ENCODE peak calls at places on chromosomes 12 and 14, in seven cellular contexts. One of them, this sample, is unnamed.

GRCh38 chr12:115227137-115227615 is 543.2 kb upstream of the TBX3 start:
- DNase-seq in H7: no peak
- DNase-seq in ELF-1: peak
- DNase-seq in stimulated activated CD8-positive, alpha-beta memory T cell treated with anti-CD3 and anti-CD28 coated beads, Interleukin-15, amount 100 ng/mL, for 24 hours: no peak
- DNase-seq in H54: peak
- DNase-seq in DND-41: no peak
- DNase-seq in GM20000: no peak
- DNase-seq in this sample: no peak

GRCh38 chr14:56145181-56145580 is 27.0 kb downstream of the PELI2 start:
- DNase-seq in GM20000: no peak
- DNase-seq in DND-41: no peak
- DNase-seq in stimulated activated CD8-positive, alpha-beta memory T cell treated with anti-CD3 and anti-CD28 coated beads, Interleukin-15, amount 100 ng/mL, for 24 hours: no peak
- DNase-seq in ELF-1: no peak
- DNase-seq in H7: no peak
- DNase-seq in H54: no peak
- DNase-seq in this sample: no peak

GRCh38 chr12:115230576-115230975 is 546.6 kb upstream of the TBX3 start:
- DNase-seq in H7: no peak
- DNase-seq in stimulated activated CD8-positive, alpha-beta memory T cell treated with anti-CD3 and anti-CD28 coated beads, Interleukin-15, amount 100 ng/mL, for 24 hours: no peak
- DNase-seq in DND-41: no peak
- DNase-seq in H54: no peak
- DNase-seq in ELF-1: no peak
- DNase-seq in GM20000: no peak
- DNase-seq in this sample: no peak

GRCh38 chr12:110107369-110108281 is 16.5 kb upstream of the IFT81 start:
- DNase-seq in stimulated activated CD8-positive, alpha-beta memory T cell treated with anti-CD3 and anti-CD28 coated beads, Interleukin-15, amount 100 ng/mL, for 24 hours: no peak
- DNase-seq in ELF-1: no peak
- DNase-seq in H7: no peak
- DNase-seq in H54: peak
- DNase-seq in GM20000: no peak
- DNase-seq in DND-41: no peak
- DNase-seq in this sample: no peak

GRCh38 chr12:79233341-79233761 is 368.8 kb downstream of the SYT1 start:
- DNase-seq in stimulated activated CD8-positive, alpha-beta memory T cell treated with anti-CD3 and anti-CD28 coated beads, Interleukin-15, amount 100 ng/mL, for 24 hours: no peak
- DNase-seq in DND-41: no peak
- DNase-seq in GM20000: peak
- DNase-seq in H7: no peak
- DNase-seq in H54: no peak
- DNase-seq in ELF-1: no peak
- DNase-seq in this sample: peak

GRCh38 chr14:68585690-68586089 is 207.2 kb downstream of the ZFP36L1 start:
- DNase-seq in H54: no peak
- DNase-seq in DND-41: no peak
- DNase-seq in GM20000: no peak
- DNase-seq in H7: no peak
- DNase-seq in ELF-1: no peak
- DNase-seq in stimulated activated CD8-positive, alpha-beta memory T cell treated with anti-CD3 and anti-CD28 coated beads, Interleukin-15, amount 100 ng/mL, for 24 hours: no peak
- DNase-seq in this sample: no peak

GRCh38 chr12:57523706-57524614 is 1.3 kb downstream of the MBD6 start:
- DNase-seq in H7: peak
- DNase-seq in stimulated activated CD8-positive, alpha-beta memory T cell treated with anti-CD3 and anti-CD28 coated beads, Interleukin-15, amount 100 ng/mL, for 24 hours: no peak
- DNase-seq in GM20000: peak
- DNase-seq in H54: no peak
- DNase-seq in DND-41: no peak
- DNase-seq in ELF-1: no peak
- DNase-seq in this sample: no peak

GRCh38 chr12:49652921-49653520 is 29.7 kb downstream of the PRPF40B start:
- DNase-seq in GM20000: no peak
- DNase-seq in stimulated activated CD8-positive, alpha-beta memory T cell treated with anti-CD3 and anti-CD28 coated beads, Interleukin-15, amount 100 ng/mL, for 24 hours: no peak
- DNase-seq in ELF-1: no peak
- DNase-seq in H7: no peak
- DNase-seq in H54: no peak
- DNase-seq in DND-41: no peak
- DNase-seq in this sample: no peak

GRCh38 chr14:68979722-68980552 is 835 bp upstream of the ACTN1 start:
- DNase-seq in GM20000: peak
- DNase-seq in DND-41: peak
- DNase-seq in stimulated activated CD8-positive, alpha-beta memory T cell treated with anti-CD3 and anti-CD28 coated beads, Interleukin-15, amount 100 ng/mL, for 24 hours: no peak
- DNase-seq in ELF-1: peak
- DNase-seq in H54: peak
- DNase-seq in H7: peak
- DNase-seq in this sample: no peak

GRCh38 chr14:69039287-69039628 is 60.2 kb upstream of the ACTN1 start:
- DNase-seq in H54: peak
- DNase-seq in stimulated activated CD8-positive, alpha-beta memory T cell treated with anti-CD3 and anti-CD28 coated beads, Interleukin-15, amount 100 ng/mL, for 24 hours: no peak
- DNase-seq in GM20000: no peak
- DNase-seq in ELF-1: no peak
- DNase-seq in DND-41: no peak
- DNase-seq in H7: no peak
- DNase-seq in this sample: no peak

GRCh38 chr12:91722072-91722471 is 423.6 kb downstream of the BTG1 start:
- DNase-seq in stimulated activated CD8-positive, alpha-beta memory T cell treated with anti-CD3 and anti-CD28 coated beads, Interleukin-15, amount 100 ng/mL, for 24 hours: no peak
- DNase-seq in H54: no peak
- DNase-seq in ELF-1: no peak
- DNase-seq in DND-41: no peak
- DNase-seq in H7: no peak
- DNase-seq in GM20000: no peak
- DNase-seq in this sample: no peak

GRCh38 chr14:25350802-25351201 is 300.9 kb upstream of the STXBP6 start:
- DNase-seq in stimulated activated CD8-positive, alpha-beta memory T cell treated with anti-CD3 and anti-CD28 coated beads, Interleukin-15, amount 100 ng/mL, for 24 hours: no peak
- DNase-seq in ELF-1: no peak
- DNase-seq in H7: no peak
- DNase-seq in GM20000: no peak
- DNase-seq in H54: no peak
- DNase-seq in DND-41: no peak
- DNase-seq in this sample: no peak

GRCh38 chr12:42027537-42027936 is 117.1 kb downstream of the GXYLT1 start:
- DNase-seq in DND-41: no peak
- DNase-seq in H54: no peak
- DNase-seq in GM20000: no peak
- DNase-seq in stimulated activated CD8-positive, alpha-beta memory T cell treated with anti-CD3 and anti-CD28 coated beads, Interleukin-15, amount 100 ng/mL, for 24 hours: no peak
- DNase-seq in ELF-1: peak
- DNase-seq in H7: no peak
- DNase-seq in this sample: no peak

GRCh38 chr12:27969901-27970390 is 2.6 kb downstream of the PTHLH start:
- DNase-seq in ELF-1: peak
- DNase-seq in H7: no peak
- DNase-seq in DND-41: no peak
- DNase-seq in stimulated activated CD8-positive, alpha-beta memory T cell treated with anti-CD3 and anti-CD28 coated beads, Interleukin-15, amount 100 ng/mL, for 24 hours: peak
- DNase-seq in H54: no peak
- DNase-seq in GM20000: peak
- DNase-seq in this sample: peak

GRCh38 chr12:55700255-55701018 is 7.3 kb downstream of the ITGA7 start:
- DNase-seq in DND-41: no peak
- DNase-seq in H7: no peak
- DNase-seq in ELF-1: no peak
- DNase-seq in H54: peak
- DNase-seq in stimulated activated CD8-positive, alpha-beta memory T cell treated with anti-CD3 and anti-CD28 coated beads, Interleukin-15, amount 100 ng/mL, for 24 hours: no peak
- DNase-seq in GM20000: no peak
- DNase-seq in this sample: no peak

GRCh38 chr12:16076553-16076952 is 165.4 kb downstream of the DERA start:
- DNase-seq in H54: no peak
- DNase-seq in GM20000: peak
- DNase-seq in H7: peak
- DNase-seq in ELF-1: peak
- DNase-seq in stimulated activated CD8-positive, alpha-beta memory T cell treated with anti-CD3 and anti-CD28 coated beads, Interleukin-15, amount 100 ng/mL, for 24 hours: no peak
- DNase-seq in DND-41: no peak
- DNase-seq in this sample: peak

GRCh38 chr12:111753144-111753881 is 13.4 kb upstream of the ALDH2 start:
- DNase-seq in ELF-1: peak
- DNase-seq in H54: peak
- DNase-seq in H7: peak
- DNase-seq in stimulated activated CD8-positive, alpha-beta memory T cell treated with anti-CD3 and anti-CD28 coated beads, Interleukin-15, amount 100 ng/mL, for 24 hours: no peak
- DNase-seq in GM20000: peak
- DNase-seq in DND-41: no peak
- DNase-seq in this sample: no peak

GRCh38 chr12:88153959-88154358 is 11.9 kb downstream of the TMTC3 start:
- DNase-seq in H7: no peak
- DNase-seq in stimulated activated CD8-positive, alpha-beta memory T cell treated with anti-CD3 and anti-CD28 coated beads, Interleukin-15, amount 100 ng/mL, for 24 hours: no peak
- DNase-seq in H54: no peak
- DNase-seq in DND-41: no peak
- DNase-seq in ELF-1: no peak
- DNase-seq in GM20000: no peak
- DNase-seq in this sample: no peak

GRCh38 chr14:22202313-22202712 is 386.7 kb downstream of the DAD1 start:
- DNase-seq in stimulated activated CD8-positive, alpha-beta memory T cell treated with anti-CD3 and anti-CD28 coated beads, Interleukin-15, amount 100 ng/mL, for 24 hours: no peak
- DNase-seq in H54: no peak
- DNase-seq in ELF-1: no peak
- DNase-seq in GM20000: no peak
- DNase-seq in H7: no peak
- DNase-seq in DND-41: no peak
- DNase-seq in this sample: no peak

GRCh38 chr14:20855652-20856291 is 35.4 kb upstream of the RNASE3 start:
- DNase-seq in DND-41: peak
- DNase-seq in stimulated activated CD8-positive, alpha-beta memory T cell treated with anti-CD3 and anti-CD28 coated beads, Interleukin-15, amount 100 ng/mL, for 24 hours: no peak
- DNase-seq in GM20000: peak
- DNase-seq in H54: peak
- DNase-seq in H7: peak
- DNase-seq in ELF-1: peak
- DNase-seq in this sample: peak

GRCh38 chr14:100602621-100603020 is 15.4 kb upstream of the BEGAIN start:
- DNase-seq in H7: no peak
- DNase-seq in GM20000: no peak
- DNase-seq in DND-41: no peak
- DNase-seq in H54: no peak
- DNase-seq in ELF-1: no peak
- DNase-seq in stimulated activated CD8-positive, alpha-beta memory T cell treated with anti-CD3 and anti-CD28 coated beads, Interleukin-15, amount 100 ng/mL, for 24 hours: no peak
- DNase-seq in this sample: no peak

GRCh38 chr12:56086096-56086495 is 6.1 kb downstream of the ERBB3 start:
- DNase-seq in DND-41: no peak
- DNase-seq in H54: no peak
- DNase-seq in GM20000: no peak
- DNase-seq in ELF-1: peak
- DNase-seq in stimulated activated CD8-positive, alpha-beta memory T cell treated with anti-CD3 and anti-CD28 coated beads, Interleukin-15, amount 100 ng/mL, for 24 hours: no peak
- DNase-seq in H7: peak
- DNase-seq in this sample: no peak

GRCh38 chr14:104048758-104049496 is 36.6 kb upstream of the ASPG start:
- DNase-seq in H7: no peak
- DNase-seq in GM20000: no peak
- DNase-seq in DND-41: no peak
- DNase-seq in H54: no peak
- DNase-seq in ELF-1: no peak
- DNase-seq in stimulated activated CD8-positive, alpha-beta memory T cell treated with anti-CD3 and anti-CD28 coated beads, Interleukin-15, amount 100 ng/mL, for 24 hours: no peak
- DNase-seq in this sample: no peak

GRCh38 chr12:50397122-50397650 is 777 bp upstream of the FAM186A start:
- DNase-seq in H54: no peak
- DNase-seq in stimulated activated CD8-positive, alpha-beta memory T cell treated with anti-CD3 and anti-CD28 coated beads, Interleukin-15, amount 100 ng/mL, for 24 hours: no peak
- DNase-seq in H7: no peak
- DNase-seq in DND-41: no peak
- DNase-seq in ELF-1: no peak
- DNase-seq in GM20000: no peak
- DNase-seq in this sample: no peak

GRCh38 chr12:95648990-95649791 is 97.9 kb upstream of the USP44 start:
- DNase-seq in H7: no peak
- DNase-seq in H54: peak
- DNase-seq in GM20000: no peak
- DNase-seq in DND-41: no peak
- DNase-seq in ELF-1: peak
- DNase-seq in stimulated activated CD8-positive, alpha-beta memory T cell treated with anti-CD3 and anti-CD28 coated beads, Interleukin-15, amount 100 ng/mL, for 24 hours: no peak
- DNase-seq in this sample: no peak

GRCh38 chr14:100586520-100587247 is 533 bp downstream of the BEGAIN start:
- DNase-seq in H7: peak
- DNase-seq in stimulated activated CD8-positive, alpha-beta memory T cell treated with anti-CD3 and anti-CD28 coated beads, Interleukin-15, amount 100 ng/mL, for 24 hours: no peak
- DNase-seq in ELF-1: no peak
- DNase-seq in DND-41: peak
- DNase-seq in GM20000: peak
- DNase-seq in H54: peak
- DNase-seq in this sample: no peak

GRCh38 chr12:19138551-19139344 is 9.2 kb downstream of the PLEKHA5 start:
- DNase-seq in GM20000: no peak
- DNase-seq in ELF-1: peak
- DNase-seq in H7: no peak
- DNase-seq in DND-41: no peak
- DNase-seq in H54: no peak
- DNase-seq in stimulated activated CD8-positive, alpha-beta memory T cell treated with anti-CD3 and anti-CD28 coated beads, Interleukin-15, amount 100 ng/mL, for 24 hours: no peak
- DNase-seq in this sample: no peak

GRCh38 chr14:102360388-102360787 is 2.3 kb downstream of the CINP start:
- DNase-seq in H54: no peak
- DNase-seq in ELF-1: no peak
- DNase-seq in DND-41: no peak
- DNase-seq in GM20000: no peak
- DNase-seq in stimulated activated CD8-positive, alpha-beta memory T cell treated with anti-CD3 and anti-CD28 coated beads, Interleukin-15, amount 100 ng/mL, for 24 hours: no peak
- DNase-seq in H7: no peak
- DNase-seq in this sample: no peak

GRCh38 chr12:56682323-56682722 is 5.8 kb downstream of the PTGES3 start:
- DNase-seq in GM20000: no peak
- DNase-seq in stimulated activated CD8-positive, alpha-beta memory T cell treated with anti-CD3 and anti-CD28 coated beads, Interleukin-15, amount 100 ng/mL, for 24 hours: no peak
- DNase-seq in DND-41: peak
- DNase-seq in ELF-1: no peak
- DNase-seq in H54: no peak
- DNase-seq in H7: no peak
- DNase-seq in this sample: no peak

GRCh38 chr12:42769455-42769854 is 179.9 kb upstream of the PRICKLE1 start:
- DNase-seq in DND-41: no peak
- DNase-seq in GM20000: no peak
- DNase-seq in H54: no peak
- DNase-seq in H7: no peak
- DNase-seq in stimulated activated CD8-positive, alpha-beta memory T cell treated with anti-CD3 and anti-CD28 coated beads, Interleukin-15, amount 100 ng/mL, for 24 hours: no peak
- DNase-seq in ELF-1: no peak
- DNase-seq in this sample: no peak

GRCh38 chr14:42687421-42687820 is 1080.7 kb downstream of the LRFN5 start:
- DNase-seq in GM20000: no peak
- DNase-seq in H7: no peak
- DNase-seq in H54: no peak
- DNase-seq in stimulated activated CD8-positive, alpha-beta memory T cell treated with anti-CD3 and anti-CD28 coated beads, Interleukin-15, amount 100 ng/mL, for 24 hours: no peak
- DNase-seq in ELF-1: peak
- DNase-seq in DND-41: no peak
- DNase-seq in this sample: no peak

GRCh38 chr12:82383930-82384513 is 25.7 kb downstream of the METTL25 start:
- DNase-seq in DND-41: no peak
- DNase-seq in stimulated activated CD8-positive, alpha-beta memory T cell treated with anti-CD3 and anti-CD28 coated beads, Interleukin-15, amount 100 ng/mL, for 24 hours: no peak
- DNase-seq in GM20000: no peak
- DNase-seq in H7: no peak
- DNase-seq in ELF-1: no peak
- DNase-seq in H54: no peak
- DNase-seq in this sample: peak

This sample was measured in Jurkat, Clone E6-1.